ENCODE peak calls at places on chromosomes 12 and 14, in six cellular contexts. One of them, this sample, is unnamed.

GRCh38 chr12:52004042-52004648 is 2.6 kb upstream of the TAMALIN start:
- DNase-seq in H1: peak
- DNase-seq in K562: peak
- DNase-seq in HL-60: no peak
- DNase-seq in stomach: peak
- DNase-seq in prostate gland: peak
- DNase-seq in this sample: no peak

GRCh38 chr12:124404162-124404561 is 109.3 kb downstream of the RFLNA start:
- DNase-seq in stomach: no peak
- DNase-seq in HL-60: no peak
- DNase-seq in prostate gland: no peak
- DNase-seq in K562: no peak
- DNase-seq in H1: no peak
- DNase-seq in this sample: no peak

GRCh38 chr14:96102071-96102856 is 63.1 kb downstream of the C14orf132 start:
- DNase-seq in H1: no peak
- DNase-seq in K562: no peak
- DNase-seq in HL-60: no peak
- DNase-seq in prostate gland: no peak
- DNase-seq in stomach: no peak
- DNase-seq in this sample: no peak

GRCh38 chr14:70317969-70318634 is 41.4 kb downstream of the COX16 start:
- DNase-seq in prostate gland: no peak
- DNase-seq in K562: no peak
- DNase-seq in HL-60: no peak
- DNase-seq in stomach: peak
- DNase-seq in H1: no peak
- DNase-seq in this sample: no peak

GRCh38 chr12:106139422-106140141 is 828 bp upstream of the NUAK1 start:
- DNase-seq in K562: no peak
- DNase-seq in HL-60: no peak
- DNase-seq in H1: peak
- DNase-seq in prostate gland: peak
- DNase-seq in stomach: peak
- DNase-seq in this sample: no peak

GRCh38 chr14:61254803-61255526 is 26.2 kb downstream of the TMEM30B start:
- DNase-seq in H1: no peak
- DNase-seq in prostate gland: no peak
- DNase-seq in K562: no peak
- DNase-seq in stomach: no peak
- DNase-seq in HL-60: no peak
- DNase-seq in this sample: no peak

GRCh38 chr14:29236401-29236800 is 469.8 kb downstream of the FOXG1 start:
- DNase-seq in stomach: no peak
- DNase-seq in H1: no peak
- DNase-seq in HL-60: no peak
- DNase-seq in K562: no peak
- DNase-seq in prostate gland: no peak
- DNase-seq in this sample: no peak

GRCh38 chr12:117098071-117098360 is 1.2 kb downstream of the TESC start:
- DNase-seq in HL-60: no peak
- DNase-seq in stomach: no peak
- DNase-seq in prostate gland: no peak
- DNase-seq in K562: no peak
- DNase-seq in H1: no peak
- DNase-seq in this sample: no peak

GRCh38 chr12:115010324-115010995 is 326.5 kb upstream of the TBX3 start:
- DNase-seq in prostate gland: no peak
- DNase-seq in H1: no peak
- DNase-seq in HL-60: no peak
- DNase-seq in K562: no peak
- DNase-seq in stomach: no peak
- DNase-seq in this sample: no peak

GRCh38 chr14:92984896-92985295 is 61.9 kb downstream of the CHGA start:
- DNase-seq in H1: no peak
- DNase-seq in stomach: no peak
- DNase-seq in K562: no peak
- DNase-seq in HL-60: no peak
- DNase-seq in prostate gland: no peak
- DNase-seq in this sample: no peak

DNA sequence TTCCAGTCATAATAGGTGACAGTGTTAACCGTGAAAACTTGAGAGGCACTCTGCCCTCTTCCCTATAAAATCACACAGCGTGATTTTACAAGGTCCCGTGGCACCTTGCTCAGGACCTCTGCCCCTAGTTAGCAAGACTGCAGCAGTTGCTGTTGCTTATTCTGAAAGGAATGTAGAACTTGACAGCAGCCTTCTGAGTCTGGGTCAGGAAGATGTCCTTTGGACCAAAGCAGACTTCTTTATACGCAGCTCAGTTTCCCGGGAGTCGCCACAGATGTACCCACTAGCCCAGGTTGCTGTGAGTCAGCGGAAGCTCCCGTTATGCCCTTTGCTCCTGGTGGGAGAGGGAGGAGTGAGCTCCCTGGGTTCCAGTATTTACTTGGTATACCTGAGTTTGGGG is 13.2 kb downstream of the PRKAB1 start:
- DNase-seq in HL-60: no peak
- DNase-seq in K562: no peak
- DNase-seq in prostate gland: no peak
- DNase-seq in stomach: no peak
- DNase-seq in H1: no peak
- DNase-seq in this sample: no peak
- TF ChIP-seq POLR2AphosphoS5 in HL-60: no peak
- TF ChIP-seq POLR2AphosphoS5 in K562: no peak
- TF ChIP-seq POLR2AphosphoS5 in prostate gland: no peak
- TF ChIP-seq POLR2AphosphoS5 in stomach: no peak
- TF ChIP-seq POLR2AphosphoS5 in H1: no peak
- TF ChIP-seq POLR2AphosphoS5 in this sample: no peak

DNA sequence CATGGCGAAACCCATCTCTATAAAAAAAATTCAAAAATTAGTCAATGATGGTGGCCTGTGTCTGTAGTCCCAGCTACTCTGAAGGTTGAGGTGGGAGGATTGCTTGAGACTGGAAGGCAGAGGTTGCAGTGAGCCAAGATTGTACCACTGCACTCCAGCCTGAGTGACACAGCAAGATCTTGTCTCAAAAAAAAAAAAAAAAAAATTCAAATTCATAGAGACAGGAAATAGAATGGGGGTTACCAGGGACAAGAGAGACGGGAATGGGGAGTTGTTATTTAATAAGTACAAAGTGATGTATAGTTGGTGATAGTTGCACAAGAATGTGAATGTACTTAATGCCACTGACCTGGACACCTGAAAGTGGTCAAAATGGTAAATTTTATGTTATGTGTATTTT is 132.5 kb downstream of the CHST11 start:
- DNase-seq in K562: no peak
- DNase-seq in HL-60: no peak
- DNase-seq in H1: no peak
- DNase-seq in prostate gland: no peak
- DNase-seq in stomach: no peak
- DNase-seq in this sample: no peak
- H3K27ac ChIP-seq in K562: peak
- H3K27ac ChIP-seq in HL-60: no peak
- H3K27ac ChIP-seq in H1: no peak
- H3K27ac ChIP-seq in prostate gland: no peak
- H3K27ac ChIP-seq in stomach: no peak
- H3K27ac ChIP-seq in this sample: no peak

DNA sequence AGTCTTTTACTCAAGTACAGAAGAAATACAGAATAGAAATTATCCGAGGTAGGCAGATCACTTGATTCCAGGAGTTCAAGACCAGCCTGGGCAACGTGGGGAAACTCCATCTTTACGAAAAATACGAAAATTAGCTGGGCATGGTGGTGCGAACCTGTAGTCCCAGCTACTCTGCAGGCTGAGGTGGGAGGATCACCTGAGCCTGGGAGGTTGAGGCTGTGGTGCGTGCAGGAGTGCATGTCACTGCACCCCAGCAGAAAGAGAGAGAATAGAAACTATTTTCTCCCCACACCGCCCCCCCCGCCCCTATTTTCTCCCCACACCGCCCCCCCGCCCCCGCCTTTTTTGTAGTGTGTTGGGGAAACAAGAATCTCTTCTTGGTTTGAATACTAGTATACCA is 2.2 kb downstream of the DNM1L start:
- DNase-seq in K562: no peak
- DNase-seq in HL-60: no peak
- DNase-seq in prostate gland: no peak
- DNase-seq in H1: peak
- DNase-seq in stomach: no peak
- DNase-seq in this sample: no peak
- H3K4me3 ChIP-seq in K562: peak
- H3K4me3 ChIP-seq in HL-60: no peak
- H3K4me3 ChIP-seq in prostate gland: no peak
- H3K4me3 ChIP-seq in H1: no peak
- H3K4me3 ChIP-seq in stomach: no peak
- H3K4me3 ChIP-seq in this sample: peak

GRCh38 chr12:47085815-47086252 is 6.1 kb upstream of the AMIGO2 start:
- DNase-seq in stomach: no peak
- DNase-seq in H1: no peak
- DNase-seq in HL-60: no peak
- DNase-seq in prostate gland: no peak
- DNase-seq in K562: no peak
- DNase-seq in this sample: no peak
- TF ChIP-seq POLR2AphosphoS5 in stomach: no peak
- TF ChIP-seq POLR2AphosphoS5 in H1: no peak
- TF ChIP-seq POLR2AphosphoS5 in HL-60: no peak
- TF ChIP-seq POLR2AphosphoS5 in prostate gland: no peak
- TF ChIP-seq POLR2AphosphoS5 in K562: no peak
- TF ChIP-seq POLR2AphosphoS5 in this sample: no peak

GRCh38 chr14:59301354-59301753 is 112.9 kb downstream of the DAAM1 start:
- DNase-seq in HL-60: peak
- DNase-seq in H1: no peak
- DNase-seq in stomach: no peak
- DNase-seq in prostate gland: no peak
- DNase-seq in K562: no peak
- DNase-seq in this sample: no peak

GRCh38 chr14:59305231-59305630 is 116.8 kb downstream of the DAAM1 start:
- DNase-seq in K562: no peak
- DNase-seq in HL-60: no peak
- DNase-seq in prostate gland: no peak
- DNase-seq in H1: no peak
- DNase-seq in stomach: no peak
- DNase-seq in this sample: peak

GRCh38 chr14:59303216-59303615 is 114.7 kb downstream of the DAAM1 start:
- DNase-seq in prostate gland: no peak
- DNase-seq in HL-60: no peak
- DNase-seq in stomach: no peak
- DNase-seq in H1: no peak
- DNase-seq in K562: no peak
- DNase-seq in this sample: no peak

GRCh38 chr14:59299731-59300130 is 111.3 kb downstream of the DAAM1 start:
- DNase-seq in K562: no peak
- DNase-seq in H1: no peak
- DNase-seq in prostate gland: no peak
- DNase-seq in stomach: no peak
- DNase-seq in HL-60: no peak
- DNase-seq in this sample: no peak

DNA sequence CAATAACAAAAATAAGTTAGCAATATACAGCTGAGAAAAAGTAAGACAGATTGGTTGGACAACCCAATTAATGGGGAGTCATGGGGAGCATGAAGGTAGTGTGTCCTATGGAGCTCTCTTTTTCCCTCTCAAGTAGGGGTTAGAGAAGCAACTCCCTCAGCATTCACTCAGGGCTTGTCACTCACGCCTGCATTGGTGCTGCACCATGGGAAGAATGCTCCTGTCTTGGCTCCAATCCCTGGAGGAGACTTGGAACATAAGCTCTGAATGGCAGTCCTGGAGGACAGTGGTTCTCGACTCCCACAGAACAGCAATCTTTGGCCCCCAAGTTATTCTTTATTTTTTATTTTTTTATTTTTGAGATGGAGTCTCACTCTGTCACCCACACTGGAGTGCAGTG is 113.8 kb downstream of the DAAM1 start:
- DNase-seq in H1: no peak
- DNase-seq in HL-60: no peak
- DNase-seq in K562: no peak
- DNase-seq in prostate gland: no peak
- DNase-seq in stomach: no peak
- DNase-seq in this sample: no peak
- H3K27ac ChIP-seq in H1: no peak
- H3K27ac ChIP-seq in HL-60: peak
- H3K27ac ChIP-seq in K562: no peak
- H3K27ac ChIP-seq in prostate gland: no peak
- H3K27ac ChIP-seq in stomach: no peak
- H3K27ac ChIP-seq in this sample: no peak

GRCh38 chr14:35829449-35829848 is 3.3 kb downstream of the BRMS1L start:
- DNase-seq in H1: no peak
- DNase-seq in stomach: no peak
- DNase-seq in prostate gland: no peak
- DNase-seq in HL-60: no peak
- DNase-seq in K562: no peak
- DNase-seq in this sample: no peak

GRCh38 chr14:35825968-35826217 is 245 bp upstream of the BRMS1L start:
- DNase-seq in prostate gland: no peak
- DNase-seq in K562: no peak
- DNase-seq in H1: no peak
- DNase-seq in HL-60: no peak
- DNase-seq in stomach: no peak
- DNase-seq in this sample: peak

GRCh38 chr14:35826952-35827416 is 846 bp downstream of the BRMS1L start:
- DNase-seq in H1: no peak
- DNase-seq in HL-60: no peak
- DNase-seq in stomach: no peak
- DNase-seq in K562: no peak
- DNase-seq in prostate gland: no peak
- DNase-seq in this sample: no peak

GRCh38 chr14:35826218-35826951 is at the start of gene BRMS1L:
- DNase-seq in prostate gland: peak
- DNase-seq in HL-60: peak
- DNase-seq in K562: peak
- DNase-seq in stomach: peak
- DNase-seq in H1: peak
- DNase-seq in this sample: no peak

GRCh38 chr14:35827678-35828472 is 1.7 kb downstream of the BRMS1L start:
- DNase-seq in stomach: no peak
- DNase-seq in H1: no peak
- DNase-seq in K562: no peak
- DNase-seq in HL-60: no peak
- DNase-seq in prostate gland: no peak
- DNase-seq in this sample: no peak
- H3K4me3 ChIP-seq in stomach: no peak
- H3K4me3 ChIP-seq in H1: peak
- H3K4me3 ChIP-seq in K562: no peak
- H3K4me3 ChIP-seq in HL-60: no peak
- H3K4me3 ChIP-seq in prostate gland: no peak
- H3K4me3 ChIP-seq in this sample: peak

GRCh38 chr12:43072431-43072830 is 479.6 kb downstream of the ADAMTS20 start:
- DNase-seq in H1: no peak
- DNase-seq in HL-60: no peak
- DNase-seq in stomach: no peak
- DNase-seq in prostate gland: no peak
- DNase-seq in K562: no peak
- DNase-seq in this sample: no peak
- TF ChIP-seq POLR2AphosphoS5 in H1: no peak
- TF ChIP-seq POLR2AphosphoS5 in HL-60: no peak
- TF ChIP-seq POLR2AphosphoS5 in stomach: no peak
- TF ChIP-seq POLR2AphosphoS5 in prostate gland: no peak
- TF ChIP-seq POLR2AphosphoS5 in K562: no peak
- TF ChIP-seq POLR2AphosphoS5 in this sample: no peak

GRCh38 chr12:54349031-54349430 is 15.3 kb downstream of the GPR84 start:
- DNase-seq in H1: no peak
- DNase-seq in HL-60: no peak
- DNase-seq in prostate gland: no peak
- DNase-seq in K562: no peak
- DNase-seq in stomach: no peak
- DNase-seq in this sample: no peak
- H3K27ac ChIP-seq in H1: no peak
- H3K27ac ChIP-seq in HL-60: no peak
- H3K27ac ChIP-seq in prostate gland: no peak
- H3K27ac ChIP-seq in K562: no peak
- H3K27ac ChIP-seq in stomach: no peak
- H3K27ac ChIP-seq in this sample: peak

GRCh38 chr12:55741978-55742377 is 944 bp upstream of the GDF11 start:
- DNase-seq in H1: no peak
- DNase-seq in stomach: no peak
- DNase-seq in HL-60: no peak
- DNase-seq in K562: no peak
- DNase-seq in prostate gland: no peak
- DNase-seq in this sample: no peak
- H3K4me3 ChIP-seq in H1: peak
- H3K4me3 ChIP-seq in stomach: no peak
- H3K4me3 ChIP-seq in HL-60: no peak
- H3K4me3 ChIP-seq in K562: no peak
- H3K4me3 ChIP-seq in prostate gland: no peak
- H3K4me3 ChIP-seq in this sample: no peak

This sample was measured in SK-N-MC.